ENCODE peak calls at places on chromosome 9, in ten cellular contexts. W is A549; F is naive thymus-derived CD8-positive, alpha-beta T cell; S is H9; H is SK-MEL-5; J is activated naive CD8-positive, alpha-beta T cell treated with anti-CD3 and anti-CD28 coated beads, Interleukin-2, amount 50 U/mL, for 24 hours; V is cardiac septum; N is tibial artery; M is ELR; O is RPMI8226. G is an unnamed sample.

GRCh38 chr9:135959814-135960213 is 1.4 kb downstream of the UBAC1 start:
- DNase-seq in H (no peak), M (no peak), N (no peak), V (no peak), S (no peak), O (no peak), J (no peak), F (no peak), W (no peak), G (no peak)

GRCh38 chr9:134551176-134551575 is 90.4 kb upstream of the COL5A1 start:
- DNase-seq in N (no peak), S (no peak), O (no peak), J (no peak), W (no peak), V (peak), F (no peak), H (no peak), M (no peak), G (no peak)

GRCh38 chr9:125410522-125410894 is 148.9 kb downstream of the GAPVD1 start:
- DNase-seq in S (no peak), O (no peak), M (no peak), F (no peak), W (no peak), H (no peak), V (no peak), N (no peak), J (no peak), G (no peak)

GRCh38 chr9:97802276-97802675 is 50.8 kb upstream of the FOXE1 start:
- DNase-seq in H (no peak), J (no peak), W (peak), F (no peak), S (no peak), O (no peak), N (no peak), V (no peak), M (peak), G (no peak)

GRCh38 chr9:107222020-107222522 is 61.0 kb upstream of the RAD23B start:
- DNase-seq in M (peak), S (no peak), J (no peak), N (no peak), H (no peak), O (no peak), W (no peak), F (no peak), V (no peak), G (no peak)

GRCh38 chr9:133863193-133863592 is 125.0 kb upstream of the SARDH start:
- DNase-seq in M (no peak), H (no peak), V (no peak), W (no peak), F (no peak), J (no peak), O (no peak), S (no peak), N (no peak), G (no peak)

GRCh38 chr9:111700776-111701175 is 39.4 kb downstream of the GNG10 start:
- DNase-seq in M (peak), J (no peak), N (no peak), W (no peak), O (no peak), H (no peak), S (no peak), F (no peak), V (no peak), G (no peak)

GRCh38 chr9:15724006-15724405 is 171.2 kb downstream of the CCDC171 start:
- DNase-seq in S (no peak), H (peak), J (no peak), N (no peak), W (no peak), V (no peak), M (no peak), O (peak), F (no peak), G (no peak)

GRCh38 chr9:4334439-4334838 is 34.6 kb upstream of the GLIS3 start:
- DNase-seq in F (no peak), W (peak), V (no peak), N (peak), J (no peak), M (no peak), S (peak), H (peak), O (peak), G (no peak)

GRCh38 chr9:20693068-20693467 is 9.0 kb downstream of the FOCAD start:
- DNase-seq in V (no peak), H (no peak), F (no peak), M (no peak), S (no peak), N (no peak), O (no peak), J (no peak), W (no peak), G (no peak)

GRCh38 chr9:120655005-120655622 is 59.2 kb downstream of the MEGF9 start:
- DNase-seq in O (no peak), J (no peak), F (no peak), W (no peak), V (no peak), M (peak), H (no peak), N (no peak), S (no peak), G (no peak)

GRCh38 chr9:125650271-125650737 is 56.7 kb downstream of the MAPKAP1 start:
- DNase-seq in F (no peak), S (no peak), V (no peak), J (no peak), W (no peak), M (peak), H (no peak), O (peak), N (no peak), G (peak)

GRCh38 chr9:35598863-35599590 is 6.0 kb upstream of the TESK1 start:
- DNase-seq in J (no peak), H (no peak), O (peak), V (no peak), W (no peak), M (no peak), F (no peak), N (no peak), S (peak), G (no peak)

GRCh38 chr9:7756088-7756487 is 43.5 kb downstream of the DMAC1 start:
- DNase-seq in S (no peak), V (no peak), H (no peak), M (peak), N (no peak), F (no peak), W (no peak), J (peak), O (no peak), G (no peak)